ENCODE peak calls at places on chromosomes 11 and 22, in nine cellular contexts. Z, F, B, D, A, Q, I, E and X are unnamed samples.
A peak's percentile ranks its signal among the peaks of the same experiment; 100 is the strongest.

GRCh38 chr11:107468596-107468995 is 11.0 kb upstream of the CWF19L2 start:
- DNase-seq in Z (no peak), F (no peak), B (no peak), D (peak; percentile 59), A (no peak), Q (no peak), I (peak; percentile 56), E (no peak), X (no peak)

GRCh38 chr11:78030429-78031325 is 7.6 kb upstream of the KCTD14 start:
- DNase-seq in Z (peak; percentile 72), F (peak; percentile 55), B (no peak), D (peak; percentile 87), A (no peak), Q (peak; percentile 86), I (peak; percentile 95), E (no peak), X (no peak)

GRCh38 chr22:43110927-43111623 is 525 bp downstream of the BIK start:
- DNase-seq in Z (peak; percentile 21), F (no peak), B (peak; percentile 84), D (no peak), A (peak; percentile 30), Q (peak; percentile 68), I (no peak), E (no peak), X (no peak)

GRCh38 chr11:28384418-28384817 is 276.2 kb downstream of the METTL15 start:
- DNase-seq in Z (peak; percentile 63), F (no peak), B (no peak), D (peak; percentile 78), A (no peak), Q (no peak), I (no peak), E (no peak), X (peak; percentile 96)

GRCh38 chr11:65417702-65418430 is 4.7 kb upstream of the NEAT1 start:
- DNase-seq in Z (peak; percentile 21), F (peak; percentile 46), B (peak; percentile 93), D (peak; percentile 67), A (no peak), Q (peak; percentile 57), I (no peak), E (peak; percentile 83), X (no peak)

GRCh38 chr22:41917906-41918791 is 3.3 kb upstream of the SHISA8 start:
- DNase-seq in Z (no peak), F (peak; percentile 65), B (peak; percentile 88), D (peak; percentile 65), A (no peak), Q (peak; percentile 51), I (peak; percentile 64), E (no peak), X (no peak)

GRCh38 chr22:45599836-45600577 is 71.6 kb upstream of the ATXN10 start:
- DNase-seq in Z (no peak), F (no peak), B (no peak), D (no peak), A (no peak), Q (no peak), I (no peak), E (no peak), X (no peak)

GRCh38 chr11:116948375-116948774 is 111.0 kb upstream of the APOA1 start:
- DNase-seq in Z (no peak), F (no peak), B (no peak), D (peak; percentile 32), A (no peak), Q (no peak), I (no peak), E (no peak), X (peak; percentile 47)

GRCh38 chr11:34566209-34566551 is 52.6 kb upstream of the ELF5 start:
- DNase-seq in Z (no peak), F (no peak), B (no peak), D (no peak), A (no peak), Q (no peak), I (no peak), E (no peak), X (no peak)

GRCh38 chr11:32704775-32705174 is 89.7 kb downstream of the CCDC73 start:
- DNase-seq in Z (no peak), F (no peak), B (no peak), D (no peak), A (no peak), Q (no peak), I (no peak), E (no peak), X (no peak)

GRCh38 chr11:121063728-121064127 is 37.3 kb upstream of the TECTA start:
- DNase-seq in Z (no peak), F (no peak), B (no peak), D (no peak), A (no peak), Q (no peak), I (peak; percentile 10), E (no peak), X (no peak)

GRCh38 chr11:62923634-62924411 is 2.7 kb upstream of the CHRM1 start:
- DNase-seq in Z (no peak), F (no peak), B (no peak), D (no peak), A (no peak), Q (no peak), I (no peak), E (no peak), X (no peak)

GRCh38 chr22:17012267-17012666 is 4.2 kb upstream of the GAB4 start:
- DNase-seq in Z (no peak), F (no peak), B (no peak), D (no peak), A (no peak), Q (no peak), I (no peak), E (no peak), X (no peak)
- H3K27me3 ChIP-seq in Z (peaks cover 26% of the 10 kb centered on the region), F (peaks cover 86% of the 10 kb centered on the region), B (peaks cover 4% of the 10 kb centered on the region), D (no peaks in the 10 kb centered on the region), A (peaks cover 10% of the 10 kb centered on the region), Q (no peaks in the 10 kb centered on the region), I (no peaks in the 10 kb centered on the region), E (peaks cover 13% of the 10 kb centered on the region), X (no peaks in the 10 kb centered on the region)

GRCh38 chr11:73870261-73870660 is 6.4 kb downstream of the COA4 start:
- DNase-seq in Z (no peak), F (no peak), B (no peak), D (no peak), A (no peak), Q (no peak), I (no peak), E (no peak), X (no peak)

GRCh38 chr11:73869234-73869949 is 7.3 kb downstream of the COA4 start:
- DNase-seq in Z (no peak), F (no peak), B (no peak), D (no peak), A (no peak), Q (no peak), I (peak; percentile 22), E (no peak), X (no peak)

GRCh38 chr11:73875840-73876239 is 806 bp downstream of the COA4 start:
- DNase-seq in Z (peak; percentile 32), F (no peak), B (no peak), D (no peak), A (no peak), Q (no peak), I (no peak), E (no peak), X (peak; percentile 3)

GRCh38 chr11:73875380-73875779 is 1.3 kb downstream of the COA4 start:
- DNase-seq in Z (no peak), F (no peak), B (no peak), D (no peak), A (no peak), Q (no peak), I (no peak), E (no peak), X (no peak)

GRCh38 chr11:73872746-73873412 is 3.8 kb downstream of the COA4 start:
- DNase-seq in Z (no peak), F (no peak), B (no peak), D (no peak), A (no peak), Q (no peak), I (no peak), E (no peak), X (no peak)
- H3K36me3 ChIP-seq in Z (peaks cover 37% of the 10 kb centered on the region), F (peaks cover 30% of the 10 kb centered on the region), B (peaks cover 31% of the 10 kb centered on the region), D (peaks cover 13% of the 10 kb centered on the region), A (peaks cover 18% of the 10 kb centered on the region), Q (no peaks in the 10 kb centered on the region), I (peaks cover 67% of the 10 kb centered on the region), E (peaks cover 23% of the 10 kb centered on the region), X (peaks cover 23% of the 10 kb centered on the region)

GRCh38 chr22:20437253-20438065 is at the start of gene SCARF2:
- DNase-seq in Z (peak; percentile 91), F (peak; percentile 71), B (peak; percentile 75), D (peak; percentile 82), A (no peak), Q (no peak), I (peak; percentile 65), E (no peak), X (peak; percentile 73)
- H3K27me3 ChIP-seq in Z (no peaks in the 10 kb centered on the region), F (peaks cover 33% of the 10 kb centered on the region), B (peaks cover 30% of the 10 kb centered on the region), D (peaks cover 17% of the 10 kb centered on the region), A (peaks cover 20% of the 10 kb centered on the region), Q (peaks cover 15% of the 10 kb centered on the region), I (peaks cover 18% of the 10 kb centered on the region), E (peaks cover 39% of the 10 kb centered on the region), X (no peaks in the 10 kb centered on the region)

GRCh38 chr11:70281114-70281729 is 10.7 kb downstream of the PPFIA1 start:
- DNase-seq in Z (peak; percentile 67), F (peak; percentile 27), B (no peak), D (peak; percentile 71), A (no peak), Q (peak; percentile 26), I (no peak), E (no peak), X (no peak)
- H3K36me3 ChIP-seq in Z (peaks cover 39% of the 10 kb centered on the region), F (peaks cover 50% of the 10 kb centered on the region), B (peaks cover 35% of the 10 kb centered on the region), D (peaks cover 12% of the 10 kb centered on the region), A (peaks cover 23% of the 10 kb centered on the region), Q (no peaks in the 10 kb centered on the region), I (peaks cover 36% of the 10 kb centered on the region), E (peaks cover 52% of the 10 kb centered on the region), X (peaks cover 86% of the 10 kb centered on the region)